ENCODE peak calls at places on chromosomes 4 and X, in five cellular contexts. S, G, O, B and X are unnamed samples.

GRCh38 chr4:100483796-100484195 is 34.0 kb downstream of the EMCN start:
- DNase-seq in S (no peak), G (no peak), O (no peak), B (no peak), X (no peak)

GRCh38 chr4:38308728-38309315 is 348.6 kb downstream of the PTTG2 start:
- DNase-seq in S (no peak), G (no peak), O (no peak), B (no peak), X (no peak)

GRCh38 chr4:185693548-185694215 is 118.3 kb downstream of the SORBS2 start:
- DNase-seq in S (no peak), G (no peak), O (no peak), B (no peak), X (no peak)

GRCh38 chr4:6855692-6856297 is 53.8 kb upstream of the TBC1D14 start:
- DNase-seq in S (no peak), G (no peak), O (no peak), B (no peak), X (peak)

GRCh38 chrX:71128166-71128833 is 9.9 kb downstream of the MED12 start:
- DNase-seq in S (no peak), G (no peak), O (no peak), B (no peak), X (no peak)

GRCh38 chr4:153497988-153498967 is 32.1 kb downstream of the TMEM131L start:
- DNase-seq in S (no peak), G (no peak), O (no peak), B (no peak), X (no peak)

GRCh38 chr4:1695913-1696312 is 11.8 kb upstream of the FAM53A start:
- DNase-seq in S (no peak), G (no peak), O (no peak), B (no peak), X (no peak)

GRCh38 chr4:174259580-174259979 is 23.9 kb downstream of the FBXO8 start:
- DNase-seq in S (no peak), G (no peak), O (no peak), B (no peak), X (no peak)

GRCh38 chr4:107058828-107059227 is 22.7 kb upstream of the DKK2 start:
- DNase-seq in S (no peak), G (no peak), O (no peak), B (no peak), X (no peak)

GRCh38 chrX:130994671-130995070 is 63.5 kb upstream of the ARHGAP36 start:
- DNase-seq in S (no peak), G (no peak), O (peak), B (peak), X (peak)

GRCh38 chr4:116215622-116216021 is 869.8 kb downstream of the TRAM1L1 start:
- DNase-seq in S (no peak), G (no peak), O (no peak), B (no peak), X (no peak)

GRCh38 chrX:101347859-101348451 is 587 bp downstream of the TIMM8A start:
- DNase-seq in S (no peak), G (no peak), O (no peak), B (no peak), X (no peak)

GRCh38 chrX:19040373-19040772 is 56.5 kb upstream of the PHKA2 start:
- DNase-seq in S (no peak), G (no peak), O (no peak), B (no peak), X (no peak)

GRCh38 chr4:53804719-53805118 is 213.4 kb upstream of the LNX1 start:
- DNase-seq in S (peak), G (no peak), O (no peak), B (no peak), X (peak)

GRCh38 chr4:76504613-76505465 is 69.8 kb downstream of the SHROOM3 start:
- DNase-seq in S (no peak), G (no peak), O (no peak), B (peak), X (peak)

GRCh38 chr4:53656421-53656981 is 65.2 kb upstream of the LNX1 start:
- DNase-seq in S (peak), G (no peak), O (no peak), B (peak), X (no peak)

GRCh38 chrX:34778961-34779360 is 121.9 kb upstream of the TMEM47 start:
- DNase-seq in S (no peak), G (no peak), O (no peak), B (no peak), X (no peak)

GRCh38 chr4:152709675-152710438 is 30.1 kb upstream of the TMEM154 start:
- DNase-seq in S (no peak), G (no peak), O (no peak), B (no peak), X (no peak)

GRCh38 chrX:115408736-115409390 is 119.3 kb downstream of the LUZP4 start:
- DNase-seq in S (no peak), G (no peak), O (no peak), B (no peak), X (no peak)

GRCh38 chr4:165331823-165332222 is 4.4 kb downstream of the MSMO1 start:
- DNase-seq in S (no peak), G (no peak), O (no peak), B (no peak), X (no peak)

GRCh38 chr4:37537484-37537883 is 148.7 kb downstream of the RELL1 start:
- DNase-seq in S (no peak), G (no peak), O (no peak), B (no peak), X (no peak)

GRCh38 chrX:84729809-84730208 is 227.6 kb upstream of the HDX start:
- DNase-seq in S (no peak), G (no peak), O (peak), B (peak), X (peak)

GRCh38 chr4:100841911-100842310 is 324.1 kb upstream of the EMCN start:
- DNase-seq in S (no peak), G (no peak), O (no peak), B (no peak), X (no peak)

GRCh38 chr4:80201326-80202151 is 4.2 kb downstream of the PRDM8 start:
- DNase-seq in S (peak), G (no peak), O (no peak), B (no peak), X (peak)

GRCh38 chr4:175646802-175647201 is 165.3 kb downstream of the GPM6A start:
- DNase-seq in S (no peak), G (no peak), O (no peak), B (no peak), X (no peak)

GRCh38 chrX:29422034-29422433 is 793.3 kb upstream of the MAGEB2 start:
- DNase-seq in S (no peak), G (no peak), O (no peak), B (no peak), X (no peak)

GRCh38 chr4:98508825-98509539 is 149.4 kb downstream of the TSPAN5 start:
- DNase-seq in S (no peak), G (no peak), O (no peak), B (no peak), X (no peak)

GRCh38 chr4:94068712-94069111 is 139.0 kb upstream of the SMARCAD1 start:
- DNase-seq in S (no peak), G (no peak), O (no peak), B (no peak), X (no peak)

GRCh38 chrX:15564981-15565579 is 35.7 kb downstream of the ACE2 start:
- DNase-seq in S (peak), G (peak), O (no peak), B (peak), X (peak)

GRCh38 chrX:8927066-8927465 is 106.9 kb downstream of the FAM9B start:
- DNase-seq in S (no peak), G (no peak), O (no peak), B (no peak), X (no peak)

GRCh38 chr4:83629945-83630684 is 94.2 kb downstream of the GPAT3 start:
- DNase-seq in S (no peak), G (no peak), O (no peak), B (peak), X (peak)

GRCh38 chr4:106569151-106570029 is 200.8 kb upstream of the GIMD1 start:
- DNase-seq in S (no peak), G (peak), O (no peak), B (no peak), X (no peak)

DNA sequence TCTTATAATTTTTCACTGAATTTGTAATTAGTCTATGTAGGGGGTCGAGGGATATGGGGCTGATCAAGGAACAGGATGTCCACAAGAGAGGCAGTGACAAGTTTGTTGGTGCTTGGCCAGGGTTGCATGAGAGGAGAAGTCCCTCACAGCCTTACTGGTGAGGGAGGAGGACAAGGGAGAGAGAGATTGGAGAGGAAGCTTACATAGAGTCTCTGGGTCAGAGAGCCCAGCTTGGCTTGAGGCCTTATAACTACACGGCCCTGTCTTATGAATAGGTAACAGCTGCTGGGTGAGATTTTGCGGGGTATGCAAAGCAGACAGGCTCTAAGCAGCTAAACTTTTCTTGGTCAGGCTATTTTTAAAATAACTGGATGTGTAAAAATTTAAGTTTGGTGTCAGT is 37.9 kb upstream of the OTUD4 start:
- DNase-seq in S (no peak), G (peak), O (no peak), B (no peak), X (no peak)
- H3K4me3 ChIP-seq in S (no peak), G (no peak), O (no peak), B (no peak), X (no peak)

GRCh38 chr4:182925298-182925738 is 8.1 kb upstream of the DCTD start:
- DNase-seq in S (peak), G (peak), O (peak), B (peak), X (peak)
- H3K4me3 ChIP-seq in S (no peak), G (no peak), O (no peak), B (no peak), X (no peak)

GRCh38 chrX:46648660-46649059 is 75.1 kb downstream of the CHST7 start:
- DNase-seq in S (no peak), G (no peak), O (no peak), B (no peak), X (no peak)
- H3K4me3 ChIP-seq in S (no peak), G (no peak), O (no peak), B (no peak), X (no peak)

GRCh38 chr4:155888171-155888570 is 15.3 kb upstream of the TDO2 start:
- DNase-seq in S (no peak), G (no peak), O (no peak), B (no peak), X (no peak)

GRCh38 chr4:155889946-155890345 is 13.6 kb upstream of the TDO2 start:
- DNase-seq in S (no peak), G (no peak), O (no peak), B (no peak), X (no peak)

GRCh38 chr4:155891058-155891457 is 12.4 kb upstream of the TDO2 start:
- DNase-seq in S (no peak), G (no peak), O (no peak), B (no peak), X (no peak)

GRCh38 chr4:155885666-155886065 is 17.8 kb upstream of the TDO2 start:
- DNase-seq in S (no peak), G (no peak), O (no peak), B (no peak), X (no peak)

DNA sequence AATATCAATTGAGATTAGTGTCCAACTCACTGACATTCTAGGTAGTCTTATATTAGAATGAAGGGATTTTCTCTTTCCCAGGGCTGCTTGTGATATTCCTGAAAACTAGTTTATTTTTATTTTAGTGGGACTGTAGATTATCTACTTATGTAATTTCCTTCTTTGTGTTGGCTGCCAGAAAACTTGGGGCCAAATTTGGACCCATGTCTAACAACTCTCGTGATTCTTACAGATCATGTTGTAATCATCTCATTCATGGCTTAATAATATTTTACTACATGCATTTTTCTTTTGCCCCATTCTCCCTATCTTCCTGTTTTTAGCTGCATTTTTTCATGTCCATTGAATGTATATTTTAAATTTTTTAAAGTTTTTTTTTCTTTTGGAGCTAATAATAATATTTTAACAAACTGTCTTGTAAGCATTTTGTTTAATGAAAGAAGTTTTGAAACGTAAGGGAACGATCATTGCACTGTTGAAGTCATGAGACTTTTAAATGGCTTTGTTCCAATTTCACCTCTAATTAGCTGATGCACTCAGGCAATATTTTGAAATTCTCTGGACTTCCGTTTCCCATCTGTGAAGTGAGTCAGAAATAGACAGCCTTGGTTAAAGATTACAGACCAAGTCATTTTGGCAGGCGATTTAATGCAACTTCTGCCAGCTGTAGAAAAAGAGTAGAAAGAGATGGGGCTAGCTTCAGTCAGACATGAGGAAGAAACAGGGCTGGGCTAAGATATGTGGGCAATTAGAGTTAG is 14.3 kb upstream of the TDO2 start:
- DNase-seq in S (no peak), G (no peak), O (no peak), B (no peak), X (no peak)
- H3K4me3 ChIP-seq in S (no peak), G (no peak), O (no peak), B (no peak), X (no peak)

GRCh38 chr4:27176400-27176799 is 315.8 kb downstream of the STIM2 start:
- DNase-seq in S (no peak), G (no peak), O (peak), B (no peak), X (peak)
- H3K4me3 ChIP-seq in S (no peak), G (no peak), O (no peak), B (no peak), X (no peak)

DNA sequence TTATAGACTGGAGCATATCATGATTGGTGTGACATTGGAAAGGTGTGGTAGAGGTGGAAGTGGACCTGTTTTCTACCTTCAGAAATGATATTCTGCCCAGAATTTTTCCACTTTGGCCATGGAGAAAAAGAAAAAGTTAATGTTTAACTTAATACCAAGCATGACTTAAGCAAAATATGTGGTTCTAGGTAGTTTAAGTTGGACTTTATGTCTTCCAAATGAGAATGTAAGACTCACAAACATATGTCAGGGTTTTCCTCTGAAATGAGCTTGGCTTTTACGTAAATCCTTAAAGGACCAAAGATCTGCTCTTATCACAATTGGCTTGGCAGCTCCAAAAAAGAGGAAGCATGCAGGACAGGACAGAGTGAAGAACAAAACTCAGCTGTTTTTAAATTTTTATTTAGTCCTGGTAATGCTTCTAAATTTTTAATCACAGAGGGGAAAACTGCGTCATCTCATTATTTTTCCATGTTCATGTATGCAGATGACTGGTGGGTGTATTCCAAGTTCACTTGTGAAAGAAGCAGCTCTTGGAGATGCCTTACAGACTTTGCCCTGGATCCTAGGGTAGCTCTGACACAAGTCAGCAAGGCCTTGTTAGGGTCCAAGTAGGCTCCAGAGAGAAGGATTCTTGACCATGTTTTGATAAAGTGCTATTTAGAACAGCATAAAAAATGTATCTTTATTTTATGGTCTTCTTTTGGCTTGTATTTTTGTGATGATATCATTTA is 98.2 kb downstream of the ANK2 start:
- DNase-seq in S (no peak), G (no peak), O (no peak), B (no peak), X (no peak)
- H3K4me3 ChIP-seq in S (peak), G (peak), O (no peak), B (peak), X (no peak)

GRCh38 chr4:113958766-113959540 is 20.5 kb downstream of the ARSJ start:
- DNase-seq in S (no peak), G (no peak), O (no peak), B (no peak), X (no peak)
- H3K4me3 ChIP-seq in S (peak), G (no peak), O (no peak), B (no peak), X (no peak)

GRCh38 chr4:123930971-123931370 is 534.4 kb downstream of the SPRY1 start:
- DNase-seq in S (no peak), G (no peak), O (no peak), B (no peak), X (no peak)
- H3K4me3 ChIP-seq in S (no peak), G (no peak), O (no peak), B (no peak), X (no peak)

GRCh38 chrX:44253573-44253942 is 89.9 kb downstream of the EFHC2 start:
- DNase-seq in S (no peak), G (no peak), O (no peak), B (no peak), X (no peak)
- H3K4me3 ChIP-seq in S (no peak), G (no peak), O (no peak), B (no peak), X (peak)

GRCh38 chrX:154734101-154734781 is 16.6 kb downstream of the GAB3 start:
- DNase-seq in S (peak), G (no peak), O (no peak), B (no peak), X (peak)
- H3K4me3 ChIP-seq in S (no peak), G (no peak), O (no peak), B (no peak), X (peak)